ENCODE peak calls at places on chromosomes 16 and 17, in six cellular contexts. Q is left lung, X is IMR-90, E is GM12865, A is ascending aorta, S is stomach. N is an unnamed sample.
A peak's percentile ranks its signal among the peaks of the same experiment; 100 is the strongest.

GRCh38 chr17:61670691-61671090 is 79.7 kb upstream of the NACA2 start:
- DNase-seq in Q (no peak), X (no peak), E (no peak), A (no peak), S (no peak), N (no peak)

GRCh38 chr17:4747847-4748246 is 8.1 kb upstream of the CXCL16 start:
- DNase-seq in Q (no peak), X (no peak), E (peak; percentile 77), A (no peak), S (no peak), N (no peak)

GRCh38 chr16:48949636-48950035 is 332.0 kb downstream of the CBLN1 start:
- DNase-seq in Q (no peak), X (peak; percentile 19), E (peak; percentile 21), A (no peak), S (no peak), N (no peak)

GRCh38 chr17:29827179-29827578 is 102.8 kb downstream of the SSH2 start:
- DNase-seq in Q (no peak), X (no peak), E (no peak), A (no peak), S (no peak), N (no peak)

GRCh38 chr17:82438401-82439193 is 12.0 kb downstream of the CYBC1 start:
- DNase-seq in Q (no peak), X (no peak), E (no peak), A (peak; percentile 61), S (no peak), N (no peak)

GRCh38 chr17:65660947-65661346 is 99.5 kb upstream of the AXIN2 start:
- DNase-seq in Q (no peak), X (peak; percentile 70), E (peak; percentile 19), A (no peak), S (no peak), N (peak; percentile 94)

GRCh38 chr17:17134952-17135340 is 71.2 kb downstream of the PLD6 start:
- DNase-seq in Q (peak; percentile 20), X (no peak), E (no peak), A (no peak), S (no peak), N (no peak)

GRCh38 chr16:53457670-53458069 is 23.4 kb downstream of the RBL2 start:
- DNase-seq in Q (no peak), X (no peak), E (peak; percentile 95), A (no peak), S (no peak), N (no peak)

GRCh38 chr17:18141210-18141803 is 32.8 kb downstream of the MYO15A start:
- DNase-seq in Q (no peak), X (peak; percentile 55), E (peak; percentile 59), A (no peak), S (no peak), N (peak; percentile 45)

GRCh38 chr16:79772028-79772427 is 171.5 kb upstream of the MAF start:
- DNase-seq in Q (no peak), X (no peak), E (no peak), A (no peak), S (no peak), N (no peak)

GRCh38 chr16:57867000-57867561 is 64.8 kb upstream of the KIFC3 start:
- DNase-seq in Q (no peak), X (peak; percentile 10), E (no peak), A (no peak), S (no peak), N (no peak)

GRCh38 chr16:29962344-29962994 is 590 bp downstream of the TMEM219 start:
- DNase-seq in Q (no peak), X (peak; percentile 27), E (no peak), A (no peak), S (peak; percentile 45), N (peak; percentile 54)

GRCh38 chr17:48174833-48175232 is 67.3 kb downstream of the SNX11 start:
- DNase-seq in Q (no peak), X (no peak), E (no peak), A (no peak), S (no peak), N (no peak)

GRCh38 chr16:51151951-51152663 is 1.0 kb upstream of the SALL1 start:
- DNase-seq in Q (peak; percentile 68), X (peak; percentile 80), E (no peak), A (no peak), S (peak; percentile 34), N (peak; percentile 96)

GRCh38 chr16:84735846-84736586 is 36.2 kb downstream of the USP10 start:
- DNase-seq in Q (no peak), X (no peak), E (no peak), A (no peak), S (peak; percentile 68), N (no peak)

GRCh38 chr16:22291860-22292692 is 5.1 kb upstream of the POLR3E start:
- DNase-seq in Q (no peak), X (peak; percentile 55), E (no peak), A (no peak), S (no peak), N (no peak)

GRCh38 chr17:28735242-28735722 is 6.7 kb downstream of the NEK8 start:
- DNase-seq in Q (no peak), X (no peak), E (no peak), A (no peak), S (no peak), N (no peak)

GRCh38 chr17:77356109-77356689 is 215.4 kb downstream of the SEC14L1 start:
- DNase-seq in Q (no peak), X (no peak), E (no peak), A (peak; percentile 58), S (peak; percentile 24), N (peak; percentile 27)

GRCh38 chr17:66426397-66427033 is 124.1 kb downstream of the PRKCA start:
- DNase-seq in Q (no peak), X (peak; percentile 14), E (peak; percentile 71), A (no peak), S (no peak), N (no peak)

GRCh38 chr17:69945698-69946185 is 129.3 kb upstream of the KCNJ16 start:
- DNase-seq in Q (no peak), X (peak; percentile 17), E (no peak), A (no peak), S (no peak), N (peak; percentile 27)

GRCh38 chr17:13575466-13575865 is 26.3 kb downstream of the HS3ST3A1 start:
- DNase-seq in Q (no peak), X (no peak), E (no peak), A (no peak), S (no peak), N (no peak)
- H3K4me3 ChIP-seq in Q (no peak overlapping the region), X (no peak overlapping the region), E (no peak overlapping the region), A (no peak overlapping the region), S (no peak overlapping the region), N (no peak overlapping the region)

GRCh38 chr17:80659651-80660050 is 115.0 kb downstream of the RPTOR start:
- DNase-seq in Q (no peak), X (no peak), E (no peak), A (no peak), S (no peak), N (no peak)

GRCh38 chr17:80657561-80657960 is 112.9 kb downstream of the RPTOR start:
- DNase-seq in Q (no peak), X (no peak), E (no peak), A (no peak), S (no peak), N (no peak)

GRCh38 chr17:80662557-80662956 is 117.9 kb downstream of the RPTOR start:
- DNase-seq in Q (no peak), X (no peak), E (no peak), A (no peak), S (no peak), N (no peak)

GRCh38 chr17:80658821-80659220 is 114.2 kb downstream of the RPTOR start:
- DNase-seq in Q (no peak), X (no peak), E (no peak), A (no peak), S (no peak), N (no peak)

DNA sequence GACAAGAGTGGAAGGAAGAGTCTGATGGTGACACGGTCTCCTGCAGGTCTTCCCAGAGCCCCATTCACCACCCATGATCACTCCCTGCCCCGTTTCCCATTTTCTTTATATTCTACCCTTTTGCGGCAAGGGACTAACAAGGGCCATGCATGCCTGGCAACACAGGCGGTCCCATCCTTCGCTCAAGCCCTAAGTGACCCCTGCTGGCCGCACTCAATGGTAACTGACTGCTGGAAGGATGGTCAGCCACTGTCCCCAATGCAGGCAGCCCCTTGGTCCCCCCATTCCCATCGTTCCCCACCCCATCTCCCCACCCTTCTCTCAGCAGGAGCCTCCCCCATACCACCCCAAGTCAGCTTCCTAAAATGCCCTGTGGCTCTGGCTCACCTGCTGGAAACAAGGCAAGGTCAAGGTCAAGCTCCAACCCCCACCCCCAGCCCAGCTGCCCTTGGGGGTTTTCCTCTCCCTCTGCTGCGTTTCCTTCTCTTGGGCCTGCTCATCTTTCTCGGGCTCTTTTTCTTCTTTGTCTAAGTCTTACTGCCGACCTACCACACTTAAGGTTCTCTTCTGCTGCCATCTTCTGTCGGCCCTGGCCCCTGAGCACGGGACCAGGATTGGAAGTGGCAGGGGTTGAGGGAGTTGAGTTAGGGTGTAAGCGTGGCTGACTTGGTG is 116.0 kb downstream of the RPTOR start:
- DNase-seq in Q (no peak), X (no peak), E (no peak), A (no peak), S (no peak), N (no peak)
- TF ChIP-seq CTCF in Q (no peak), X (no peak), E (no peak), A (no peak), S (no peak), N (no peak)

GRCh38 chr17:1644493-1645206 is 882 bp downstream of the SCARF1 start:
- DNase-seq in Q (peak; percentile 74), X (peak; percentile 73), E (peak; percentile 85), A (no peak), S (no peak), N (peak; percentile 34)

GRCh38 chr17:1646199-1646875 is 805 bp upstream of the SCARF1 start:
- DNase-seq in Q (peak; percentile 76), X (no peak), E (no peak), A (no peak), S (no peak), N (no peak)

GRCh38 chr17:1643293-1643998 is 2.1 kb downstream of the SCARF1 start:
- DNase-seq in Q (peak; percentile 91), X (no peak), E (peak; percentile 71), A (no peak), S (peak; percentile 92), N (no peak)

GRCh38 chr17:1645207-1646171 is at the start of gene SCARF1:
- DNase-seq in Q (peak; percentile 88), X (no peak), E (no peak), A (peak; percentile 70), S (no peak), N (no peak)

GRCh38 chr17:1643999-1644492 is 1.5 kb downstream of the SCARF1 start:
- DNase-seq in Q (no peak), X (no peak), E (peak; percentile 51), A (no peak), S (no peak), N (peak; percentile 23)
- H3K4me3 ChIP-seq in Q (peak overlapping the region; percentile 37), X (no peak overlapping the region), E (peak overlapping the region; percentile 67), A (peak overlapping the region; percentile 44), S (peak overlapping the region; percentile 57), N (no peak overlapping the region)

DNA sequence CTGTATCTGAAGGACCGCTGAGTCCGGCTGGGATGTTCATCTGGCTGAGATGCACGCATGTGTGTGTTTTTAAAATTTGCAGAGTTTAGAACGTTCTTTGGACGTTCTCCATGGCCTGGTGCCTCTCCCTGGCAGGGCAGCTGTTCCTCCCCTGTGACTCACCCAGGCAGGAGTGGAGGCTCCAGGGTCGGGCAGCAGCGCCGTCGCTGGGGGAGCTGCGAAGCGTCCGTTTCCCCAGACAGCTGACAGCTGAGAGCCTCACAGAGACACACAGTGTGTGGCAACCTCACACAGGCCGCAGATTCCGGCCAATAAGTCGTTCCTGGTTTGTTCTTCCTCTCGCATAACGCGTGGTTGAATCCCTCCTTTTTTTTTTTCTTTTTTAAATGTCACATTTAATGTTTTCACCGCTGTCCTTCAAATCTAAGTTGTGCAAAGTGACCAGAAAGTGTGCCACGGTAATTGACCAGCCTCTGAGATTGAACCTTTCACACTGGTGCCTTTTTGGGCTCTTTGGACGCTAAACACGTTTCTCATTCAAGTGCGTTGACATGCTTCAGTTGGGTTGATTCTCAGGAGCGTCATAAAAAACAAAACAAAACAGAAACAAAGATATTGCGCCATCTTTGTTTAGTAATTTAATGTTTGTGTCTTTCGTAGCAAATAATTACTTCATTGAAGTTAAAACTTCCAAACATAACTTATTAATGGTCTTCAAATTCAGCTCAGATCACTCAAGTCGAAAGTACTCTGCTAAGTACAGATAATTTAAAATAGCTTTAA is 80.4 kb downstream of the OR1D5 start:
- DNase-seq in Q (peak; percentile 72), X (peak; percentile 89), E (no peak), A (peak; percentile 83), S (no peak), N (peak; percentile 89)
- TF ChIP-seq CTCF in Q (no peak), X (peak; percentile 55), E (no peak), A (peak; percentile 6), S (no peak), N (peak; percentile 35)

N was measured in foreskin fibroblast.